ENCODE peak calls at places on chromosomes 2 and 18, in four cellular contexts. D is stomach, Z is Caco-2, O is MM.1S. H is an unnamed sample. For H3K27me3, the result is how much of the 10 kb centered on the place peaks cover.

GRCh38 chr18:8426401-8426800 is 182.8 kb upstream of the RAB12 start:
- DNase-seq in D (no peak), Z (no peak), O (no peak), H (no peak)

GRCh38 chr2:237488901-237489860 is 2.1 kb downstream of the MLPH start:
- DNase-seq in D (peak), Z (no peak), O (no peak), H (no peak)

GRCh38 chr2:38748857-38749804 is 2.0 kb downstream of the SRSF7 start:
- DNase-seq in D (no peak), Z (no peak), O (no peak), H (no peak)

GRCh38 chr2:36507408-36507812 is 90.6 kb downstream of the FEZ2 start:
- DNase-seq in D (peak), Z (peak), O (peak), H (peak)

GRCh38 chr18:58221060-58221725 is 177.2 kb downstream of the NEDD4L start:
- DNase-seq in D (peak), Z (peak), O (no peak), H (no peak)

GRCh38 chr2:96538487-96539214 is 2.1 kb downstream of the ARID5A start:
- DNase-seq in D (peak), Z (no peak), O (peak), H (peak)

GRCh38 chr2:227106845-227107759 is 56.9 kb downstream of the COL4A4 start:
- DNase-seq in D (peak), Z (peak), O (peak), H (peak)

GRCh38 chr2:167386694-167387093 is 498.4 kb downstream of the XIRP2 start:
- DNase-seq in D (no peak), Z (no peak), O (no peak), H (no peak)

GRCh38 chr2:27701676-27702075 is 38.0 kb downstream of the SLC4A1AP start:
- DNase-seq in D (no peak), Z (peak), O (no peak), H (no peak)

GRCh38 chr2:157587576-157587975 is 41.1 kb downstream of the ACVR1C start:
- DNase-seq in D (no peak), Z (no peak), O (no peak), H (no peak)

DNA sequence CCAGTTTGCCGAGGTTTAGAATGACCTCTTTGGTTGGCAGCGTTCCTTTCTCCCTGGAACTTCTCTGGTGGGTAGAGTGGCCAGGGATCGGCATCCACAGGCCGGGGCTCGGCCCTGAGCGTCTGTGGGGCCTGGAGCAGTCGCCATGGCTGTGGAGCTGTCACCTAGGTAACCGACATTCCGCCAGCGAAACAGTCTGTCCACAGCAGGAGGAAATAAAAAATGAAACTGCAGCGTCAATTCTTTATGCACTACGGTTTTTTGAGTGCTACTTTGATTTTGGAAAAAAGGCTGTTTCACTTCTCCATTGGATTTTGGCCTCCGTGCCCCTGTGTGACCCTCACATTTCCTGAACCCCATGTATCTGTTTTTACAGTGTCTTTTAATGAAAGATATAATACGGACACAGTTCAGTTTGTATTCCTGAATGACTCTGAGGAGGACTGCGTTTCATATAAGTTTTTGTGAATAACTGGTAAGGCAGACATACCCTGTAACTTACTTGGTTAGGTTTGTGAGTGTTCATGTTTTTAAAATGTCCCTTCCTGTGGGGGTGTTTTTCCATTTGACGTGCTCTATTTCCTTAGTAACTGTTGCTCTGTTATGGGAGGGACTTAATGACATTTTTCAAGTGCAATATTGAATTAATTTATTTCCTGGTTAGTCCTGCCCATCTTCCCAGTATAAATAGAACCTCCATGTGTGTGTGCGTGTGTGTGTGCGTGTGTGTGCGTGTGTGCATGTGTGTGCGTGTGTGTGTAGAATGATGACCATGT is 163.5 kb downstream of the LDLRAD4 start:
- DNase-seq in D (peak), Z (no peak), O (peak), H (peak)
- H3K4me3 ChIP-seq in D (peak), Z (no peak), O (peak), H (no peak)

GRCh38 chr2:7666561-7667259 is 749.5 kb downstream of the RNF144A start:
- DNase-seq in D (no peak), Z (no peak), O (no peak), H (no peak)

GRCh38 chr2:7672027-7672684 is 754.9 kb downstream of the RNF144A start:
- DNase-seq in D (peak), Z (peak), O (peak), H (no peak)

GRCh38 chr2:7670905-7671304 is 753.7 kb downstream of the RNF144A start:
- DNase-seq in D (no peak), Z (no peak), O (no peak), H (no peak)

GRCh38 chr2:7671312-7671711 is 754.1 kb downstream of the RNF144A start:
- DNase-seq in D (no peak), Z (no peak), O (no peak), H (no peak)

GRCh38 chr2:7667260-7667757 is 750.1 kb downstream of the RNF144A start:
- DNase-seq in D (no peak), Z (no peak), O (no peak), H (no peak)
- H3K27me3 ChIP-seq in D (under half), Z (under half), O (under half), H (under half)

GRCh38 chr2:170823800-170824153 is 7.1 kb downstream of the GAD1 start:
- DNase-seq in D (no peak), Z (no peak), O (no peak), H (no peak)

GRCh38 chr2:170824526-170825015 is 7.9 kb downstream of the GAD1 start:
- DNase-seq in D (no peak), Z (no peak), O (no peak), H (no peak)

GRCh38 chr2:170821631-170822291 is 5.1 kb downstream of the GAD1 start:
- DNase-seq in D (no peak), Z (no peak), O (no peak), H (no peak)

GRCh38 chr2:170822292-170822884 is 5.7 kb downstream of the GAD1 start:
- DNase-seq in D (no peak), Z (no peak), O (no peak), H (no peak)

DNA sequence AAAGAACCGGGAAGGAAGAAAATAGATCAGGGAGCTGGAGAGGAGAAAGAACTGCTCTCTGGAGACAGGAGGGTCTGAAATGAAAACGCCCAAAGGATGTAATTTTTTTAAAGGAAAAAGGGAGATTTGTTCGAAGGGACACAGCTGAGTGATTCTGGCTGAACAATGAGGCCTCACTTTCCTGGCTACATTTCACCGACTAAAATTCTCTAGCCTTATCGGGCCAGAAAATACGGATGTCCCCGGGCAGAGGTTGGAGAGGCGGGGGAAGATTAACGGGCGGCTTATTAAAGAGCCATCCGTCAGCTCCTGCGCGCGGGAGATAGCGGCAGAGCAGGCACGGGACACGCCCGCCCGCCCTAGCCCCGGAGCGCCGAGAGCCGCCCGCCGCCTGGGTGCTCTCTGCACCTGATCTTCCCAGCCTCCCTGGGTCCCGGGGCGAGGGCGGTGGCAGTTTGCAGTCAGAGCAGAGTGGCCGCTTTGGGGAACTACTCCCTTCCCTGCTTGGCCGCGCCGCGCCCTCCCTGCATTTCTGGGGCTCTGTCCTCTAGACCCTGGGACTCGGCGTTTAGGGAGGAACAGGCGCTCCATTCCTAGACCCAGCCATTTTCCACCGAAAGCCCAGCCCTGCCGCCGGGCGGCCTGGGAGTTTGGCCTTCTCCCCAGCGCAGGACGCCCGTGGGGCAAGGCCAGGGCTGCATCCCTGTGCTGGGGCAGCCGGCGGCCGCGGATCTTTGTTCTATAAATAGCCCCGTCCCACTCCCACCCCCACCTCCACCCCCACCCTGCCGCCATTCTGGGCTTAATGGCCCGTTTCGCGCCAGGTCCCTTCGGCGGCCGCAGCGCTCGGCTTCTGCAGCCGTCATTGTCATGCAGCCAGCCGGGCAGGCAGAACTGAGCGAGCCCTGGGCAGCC is 6.5 kb downstream of the GAD1 start:
- DNase-seq in D (no peak), Z (no peak), O (no peak), H (no peak)
- H3K4me3 ChIP-seq in D (peak), Z (no peak), O (no peak), H (no peak)

GRCh38 chr2:70961648-70961994 is 16.8 kb upstream of the ANKRD53 start:
- DNase-seq in D (no peak), Z (no peak), O (no peak), H (no peak)
- H3K27me3 ChIP-seq in D (under half), Z (under half), O (under half), H (under half)

GRCh38 chr2:114118088-114118487 is 228.2 kb downstream of the ACTR3 start:
- DNase-seq in D (no peak), Z (no peak), O (no peak), H (no peak)
- H3K4me3 ChIP-seq in D (no peak), Z (no peak), O (no peak), H (no peak)

GRCh38 chr18:9867454-9867732 is 18.4 kb upstream of the TXNDC2 start:
- DNase-seq in D (no peak), Z (no peak), O (no peak), H (no peak)

GRCh38 chr18:9868857-9869712 is 16.7 kb upstream of the TXNDC2 start:
- DNase-seq in D (no peak), Z (peak), O (no peak), H (peak)

GRCh38 chr18:9869713-9870430 is 15.9 kb upstream of the TXNDC2 start:
- DNase-seq in D (no peak), Z (no peak), O (no peak), H (peak)

GRCh38 chr18:9863282-9863681 is 22.5 kb upstream of the TXNDC2 start:
- DNase-seq in D (no peak), Z (no peak), O (no peak), H (no peak)

GRCh38 chr18:9866627-9867453 is 18.9 kb upstream of the TXNDC2 start:
- DNase-seq in D (no peak), Z (no peak), O (no peak), H (no peak)
- H3K27me3 ChIP-seq in D (under half), Z (under half), O (under half), H (under half)

GRCh38 chr2:211141646-211142045 is 585.2 kb downstream of the CPS1 start:
- DNase-seq in D (no peak), Z (no peak), O (no peak), H (no peak)
- H3K4me3 ChIP-seq in D (no peak), Z (no peak), O (no peak), H (no peak)

GRCh38 chr2:199677881-199678280 is 173.1 kb downstream of the FTCDNL1 start:
- DNase-seq in D (no peak), Z (no peak), O (no peak), H (no peak)
- H3K27me3 ChIP-seq in D (under half), Z (under half), O (under half), H (half or more)

DNA sequence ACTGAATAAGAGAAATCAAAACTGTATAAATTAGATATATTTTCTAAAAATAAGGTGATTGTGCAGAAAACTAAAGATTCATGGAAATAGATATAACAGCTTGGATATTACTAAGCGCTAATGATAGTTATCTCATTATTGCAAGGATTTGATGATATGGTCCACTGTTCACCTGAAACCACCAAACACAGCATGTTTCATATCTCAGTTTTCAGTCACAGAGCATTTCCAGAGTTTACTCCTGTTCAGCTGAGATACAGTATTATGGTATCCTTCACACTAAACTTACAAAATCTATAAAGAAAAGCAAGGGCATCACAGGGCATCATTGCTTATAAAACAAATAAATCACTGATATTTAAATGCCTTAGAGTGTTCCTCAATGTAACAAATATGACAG is 591.6 kb downstream of the ERBB4 start:
- DNase-seq in D (no peak), Z (no peak), O (peak), H (no peak)
- H3K4me3 ChIP-seq in D (no peak), Z (no peak), O (no peak), H (no peak)

GRCh38 chr2:121790276-121790956 is 35.0 kb downstream of the TSN start:
- DNase-seq in D (no peak), Z (peak), O (no peak), H (no peak)
- H3K27me3 ChIP-seq in D (under half), Z (under half), O (under half), H (under half)